ENCODE peak calls at places on chromosomes 13 and 19, in four cellular contexts. C is GM23338, L is ovary, S is heart right ventricle. J is an unnamed sample.

GRCh38 chr19:8518536-8518935 is 4.6 kb upstream of the ZNF414 start:
- DNase-seq in C (no peak), L (no peak), S (no peak), J (no peak)

GRCh38 chr19:362154-362553 is 17.6 kb upstream of the MIER2 start:
- DNase-seq in C (no peak), L (peak; percentile 6), S (no peak), J (no peak)

GRCh38 chr13:28622286-28622685 is 36.6 kb upstream of the POMP start:
- DNase-seq in S (peak; percentile 27), C (no peak), L (no peak), J (no peak)

GRCh38 chr19:36747750-36748149 is 24.9 kb downstream of the ZNF850 start:
- DNase-seq in L (no peak), C (no peak), S (no peak), J (no peak)

GRCh38 chr19:2578391-2578826 is 102.5 kb downstream of the GADD45B start:
- DNase-seq in S (no peak), L (no peak), C (peak; percentile 69), J (peak; percentile 52)

GRCh38 chr19:50669319-50670101 is 20.3 kb downstream of the C19orf81 start:
- DNase-seq in S (no peak), C (peak; percentile 35), L (no peak), J (no peak)

GRCh38 chr19:18756896-18757295 is 34.2 kb downstream of the COMP start:
- DNase-seq in C (no peak), S (no peak), L (no peak), J (no peak)

GRCh38 chr13:20714161-20714560 is 10.7 kb downstream of the IL17D start:
- DNase-seq in C (no peak), S (no peak), L (no peak), J (no peak)

GRCh38 chr13:37648604-37649003 is 50.0 kb upstream of the POSTN start:
- DNase-seq in S (no peak), C (no peak), L (no peak), J (no peak)

GRCh38 chr13:31036717-31037116 is 104.3 kb downstream of the TEX26 start:
- DNase-seq in S (no peak), C (no peak), L (no peak), J (no peak)

GRCh38 chr19:29086182-29086581 is 126.8 kb downstream of the UQCRFS1 start:
- DNase-seq in C (no peak), L (no peak), S (no peak), J (no peak)

GRCh38 chr13:37409756-37410155 is 188.8 kb downstream of the POSTN start:
- DNase-seq in L (no peak), C (no peak), S (no peak), J (no peak)

GRCh38 chr19:35048911-35049411 is 7.4 kb downstream of the HPN start:
- DNase-seq in S (peak; percentile 54), L (no peak), C (no peak), J (peak; percentile 38)

GRCh38 chr19:55688422-55689218 is 13.6 kb downstream of the EPN1 start:
- DNase-seq in C (no peak), S (no peak), L (no peak), J (no peak)

GRCh38 chr19:17683078-17683477 is 5.1 kb downstream of the UNC13A start:
- DNase-seq in S (no peak), L (no peak), C (no peak), J (no peak)

GRCh38 chr13:60562081-60562764 is 165.2 kb downstream of the TDRD3 start:
- DNase-seq in L (no peak), C (no peak), S (no peak), J (no peak)

GRCh38 chr19:46221981-46222610 is 7.4 kb upstream of the IGFL1 start:
- DNase-seq in L (peak; percentile 63), S (peak; percentile 60), C (peak; percentile 78), J (peak; percentile 97)

GRCh38 chr13:80572308-80572676 is 231.4 kb upstream of the SPRY2 start:
- DNase-seq in L (no peak), C (no peak), S (no peak), J (no peak)

DNA sequence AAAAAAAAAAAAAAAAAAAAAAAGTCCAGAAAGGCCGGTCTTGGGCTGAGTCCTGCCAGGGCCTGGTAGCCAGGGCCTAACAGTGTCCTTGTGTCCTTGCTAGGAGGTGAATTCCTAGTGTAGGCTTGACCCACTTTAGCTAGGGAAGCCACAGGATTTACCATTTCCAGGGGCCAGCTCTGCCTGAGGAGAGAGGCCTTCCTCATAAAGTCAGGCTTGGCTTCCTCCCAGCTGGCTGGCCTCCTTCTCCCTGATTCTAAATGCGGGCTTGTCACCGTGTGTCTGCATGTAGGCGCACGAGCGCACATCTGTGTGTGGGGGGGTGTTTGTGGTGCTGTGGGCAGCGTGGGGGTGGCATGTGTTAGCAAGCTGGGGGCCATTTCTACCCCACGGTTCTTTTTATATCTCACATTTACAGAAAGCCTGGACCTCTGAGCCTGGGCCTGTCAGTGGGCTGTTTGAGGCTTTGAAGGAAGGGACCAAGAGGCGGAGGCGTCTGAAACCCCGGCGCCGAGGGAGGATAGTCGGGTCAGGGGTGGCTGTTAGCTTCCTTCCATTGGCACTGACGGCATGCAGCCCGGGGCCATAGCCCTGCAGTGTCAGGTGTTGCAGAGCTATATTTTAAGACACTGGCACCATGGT is 31.7 kb downstream of the IER2 start:
- DNase-seq in C (no peak), L (peak; percentile 39), S (peak; percentile 86), J (peak; percentile 85)
- H3K27ac ChIP-seq in C (no peak overlapping the region), L (no peak overlapping the region), S (peak overlapping the region; percentile 75), J (peak overlapping the region; percentile 18)

GRCh38 chr13:70964124-70964523 is 855.9 kb upstream of the KLHL1 start:
- DNase-seq in C (no peak), L (no peak), S (no peak), J (no peak)

GRCh38 chr13:70959376-70959775 is 851.1 kb upstream of the KLHL1 start:
- DNase-seq in C (no peak), S (no peak), L (no peak), J (no peak)

DNA sequence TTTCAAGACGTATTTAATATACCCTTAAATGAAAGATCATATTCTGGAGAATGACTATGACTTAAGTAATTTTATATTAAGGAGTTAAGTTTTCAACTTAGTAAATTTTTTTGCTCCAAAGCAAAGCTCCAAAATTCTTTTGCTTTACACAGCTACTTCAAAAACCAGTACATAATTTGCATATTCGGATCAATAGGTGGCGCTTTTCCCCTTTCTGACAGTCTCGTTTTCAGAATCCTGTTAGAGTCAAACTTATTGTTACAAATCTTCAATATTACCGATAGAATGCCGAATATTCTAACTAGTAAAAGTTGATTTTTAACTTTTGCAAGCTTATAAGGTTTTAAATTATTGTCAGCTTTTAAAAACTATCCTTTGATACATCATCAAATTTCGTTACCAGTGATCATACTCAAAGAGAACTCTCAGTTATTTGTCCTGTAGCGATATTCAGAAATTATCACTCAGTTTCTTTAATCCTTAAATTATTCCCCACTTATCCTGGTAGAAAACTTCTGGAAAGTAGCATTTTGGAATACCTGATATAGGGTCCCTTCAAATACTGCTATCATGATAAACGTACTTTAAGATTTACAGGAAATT is 852.7 kb upstream of the KLHL1 start:
- DNase-seq in C (peak; percentile 26), L (no peak), S (no peak), J (no peak)
- TF ChIP-seq CTCF in C (peak; percentile 70), L (no peak), S (peak; percentile 67), J (peak; percentile 33)

DNA sequence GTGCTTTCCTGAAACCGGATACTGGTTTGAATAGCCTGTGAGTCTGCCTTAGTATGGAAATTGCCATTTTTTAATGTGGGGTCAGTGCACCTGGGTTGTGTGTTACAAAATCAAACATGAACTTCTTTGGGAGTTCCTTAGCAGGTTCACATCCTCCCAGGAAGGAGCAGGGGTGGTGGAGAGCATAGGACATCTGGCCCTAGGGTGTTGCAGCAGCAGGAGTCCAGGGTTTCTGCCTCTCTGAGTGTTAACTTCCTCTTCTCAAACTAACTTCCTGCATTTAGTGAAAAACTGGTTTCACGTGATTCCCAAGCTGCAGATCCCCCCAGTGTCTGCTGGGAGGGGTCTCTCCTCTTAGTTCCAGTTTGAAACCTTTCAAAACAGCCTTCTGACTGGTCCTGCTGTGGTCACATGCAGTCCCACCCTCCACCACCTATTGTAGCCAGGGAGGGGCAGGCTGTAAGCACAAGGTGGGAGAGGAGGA is 7.2 kb downstream of the RNASEH2B start:
- DNase-seq in C (no peak), S (peak; percentile 10), L (no peak), J (no peak)
- H3K27ac ChIP-seq in C (no peak overlapping the region), S (peak overlapping the region; percentile 39), L (no peak overlapping the region), J (no peak overlapping the region)

GRCh38 chr19:13007292-13008045 is 12.2 kb downstream of the NFIX start:
- DNase-seq in L (peak; percentile 77), C (no peak), S (peak; percentile 65), J (peak; percentile 94)
- TF ChIP-seq CTCF in L (no peak), C (no peak), S (no peak), J (peak; percentile 19)

GRCh38 chr13:114112826-114113322 is 19.5 kb downstream of the RASA3 start:
- DNase-seq in C (peak; percentile 59), L (peak; percentile 4), S (no peak), J (peak; percentile 1)
- H3K27ac ChIP-seq in C (peak overlapping the region; percentile 45), L (no peak overlapping the region), S (no peak overlapping the region), J (no peak overlapping the region)

GRCh38 chr13:106376411-106377112 is 158.9 kb downstream of the EFNB2 start:
- DNase-seq in C (peak; percentile 30), L (no peak), S (no peak), J (no peak)
- TF ChIP-seq CTCF in C (peak; percentile 34), L (no peak), S (no peak), J (no peak)